ENCODE peak calls at places on chromosomes 4 and X, in five cellular contexts. A is NB4, O is ovary, H is heart left ventricle, G is stomach. P is an unnamed sample.
A peak's percentile ranks its signal among the peaks of the same experiment; 100 is the strongest.

GRCh38 chrX:20267924-20268701 is 1.4 kb upstream of the RPS6KA3 start:
- DNase-seq in A (no peak), O (peak; percentile 71), H (peak; percentile 61), G (peak; percentile 59), P (peak; percentile 60)

GRCh38 chr4:94595880-94596483 is 144.2 kb downstream of the PDLIM5 start:
- DNase-seq in A (peak; percentile 55), O (no peak), H (no peak), G (no peak), P (no peak)

GRCh38 chr4:151674804-151675290 is 86.0 kb downstream of the GATB start:
- DNase-seq in A (no peak), O (peak; percentile 80), H (peak; percentile 61), G (peak; percentile 70), P (peak; percentile 64)

GRCh38 chr4:170145120-170145519 is 55.4 kb upstream of the AADAT start:
- DNase-seq in A (no peak), O (no peak), H (no peak), G (no peak), P (no peak)

GRCh38 chrX:16958356-16958755 is 11.9 kb downstream of the REPS2 start:
- DNase-seq in A (no peak), O (no peak), H (no peak), G (no peak), P (no peak)

GRCh38 chr4:3802571-3803474 is 36.6 kb downstream of the ADRA2C start:
- DNase-seq in A (peak; percentile 83), O (no peak), H (no peak), G (no peak), P (no peak)

GRCh38 chr4:115145393-115146160 is 32.2 kb upstream of the NDST4 start:
- DNase-seq in A (no peak), O (no peak), H (no peak), G (peak; percentile 33), P (no peak)

GRCh38 chr4:6875431-6875831 is 34.2 kb upstream of the TBC1D14 start:
- DNase-seq in A (peak; percentile 100), O (no peak), H (peak; percentile 70), G (no peak), P (no peak)

GRCh38 chr4:19134685-19135084 is 1113.1 kb upstream of the LCORL start:
- DNase-seq in A (no peak), O (no peak), H (no peak), G (no peak), P (no peak)

GRCh38 chrX:21408324-21408723 is 34.1 kb downstream of the CNKSR2 start:
- DNase-seq in A (no peak), O (no peak), H (no peak), G (no peak), P (no peak)

GRCh38 chr4:140876597-140877364 is 120.6 kb upstream of the TBC1D9 start:
- DNase-seq in A (no peak), O (no peak), H (no peak), G (no peak), P (no peak)

GRCh38 chr4:94508256-94508655 is 56.5 kb downstream of the PDLIM5 start:
- DNase-seq in A (no peak), O (no peak), H (no peak), G (no peak), P (no peak)

GRCh38 chrX:139058831-139059495 is 347.4 kb upstream of the FGF13 start:
- DNase-seq in A (no peak), O (no peak), H (no peak), G (no peak), P (no peak)

GRCh38 chr4:109733728-109734127 is 3.9 kb upstream of the PLA2G12A start:
- DNase-seq in A (no peak), O (no peak), H (no peak), G (no peak), P (no peak)

GRCh38 chr4:109729155-109729562 is 711 bp downstream of the PLA2G12A start:
- DNase-seq in A (peak; percentile 43), O (no peak), H (no peak), G (no peak), P (no peak)

GRCh38 chr4:109730294-109731051 is 603 bp upstream of the PLA2G12A start:
- DNase-seq in A (no peak), O (peak; percentile 69), H (peak; percentile 58), G (peak; percentile 57), P (no peak)

GRCh38 chr4:109728385-109728784 is 1.5 kb downstream of the PLA2G12A start:
- DNase-seq in A (no peak), O (no peak), H (no peak), G (no peak), P (no peak)

GRCh38 chr4:109729563-109730293 is at the start of gene PLA2G12A:
- DNase-seq in A (peak; percentile 70), O (peak; percentile 84), H (peak; percentile 70), G (peak; percentile 94), P (peak; percentile 64)
- TF ChIP-seq POLR2A in A (peak; percentile 40), O (peak; percentile 52), H (peak; percentile 64), G (no peak), P (peak; percentile 74)

DNA sequence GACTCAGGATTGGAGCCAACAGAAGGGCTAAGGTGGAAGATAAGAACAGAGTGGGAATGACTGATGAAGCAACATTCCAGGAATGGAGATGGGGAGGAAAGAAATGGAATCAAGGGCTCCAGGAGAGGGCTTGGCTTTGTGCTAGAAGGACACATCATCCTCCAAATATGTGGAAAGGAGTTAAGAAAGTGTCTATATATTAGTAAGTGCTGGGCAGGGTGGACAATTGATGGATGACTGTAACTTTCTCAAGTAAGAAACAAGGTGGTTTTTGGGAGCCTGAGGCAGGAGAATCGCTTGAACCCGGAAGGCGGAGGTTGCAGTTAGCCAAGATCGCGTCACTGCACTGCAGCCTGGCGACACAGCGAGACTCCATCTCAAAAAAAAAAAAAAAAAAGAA is 71.6 kb upstream of the NFKB1 start:
- DNase-seq in A (no peak), O (no peak), H (no peak), G (no peak), P (no peak)
- H3K4me3 ChIP-seq in A (no peak overlapping the region), O (no peak overlapping the region), H (no peak overlapping the region), G (no peak overlapping the region), P (no peak overlapping the region)

GRCh38 chr4:184389978-184390518 is 84.3 kb downstream of the IRF2 start:
- DNase-seq in A (no peak), O (no peak), H (no peak), G (no peak), P (no peak)
- TF ChIP-seq POLR2A in A (no peak), O (no peak), H (no peak), G (no peak), P (no peak)

GRCh38 chr4:30959781-30960485 is 239.8 kb downstream of the PCDH7 start:
- DNase-seq in A (no peak), O (no peak), H (no peak), G (no peak), P (no peak)

GRCh38 chr4:30953799-30954198 is 233.6 kb downstream of the PCDH7 start:
- DNase-seq in A (no peak), O (no peak), H (no peak), G (no peak), P (no peak)

GRCh38 chr4:30952526-30953219 is 232.5 kb downstream of the PCDH7 start:
- DNase-seq in A (no peak), O (no peak), H (no peak), G (no peak), P (no peak)

DNA sequence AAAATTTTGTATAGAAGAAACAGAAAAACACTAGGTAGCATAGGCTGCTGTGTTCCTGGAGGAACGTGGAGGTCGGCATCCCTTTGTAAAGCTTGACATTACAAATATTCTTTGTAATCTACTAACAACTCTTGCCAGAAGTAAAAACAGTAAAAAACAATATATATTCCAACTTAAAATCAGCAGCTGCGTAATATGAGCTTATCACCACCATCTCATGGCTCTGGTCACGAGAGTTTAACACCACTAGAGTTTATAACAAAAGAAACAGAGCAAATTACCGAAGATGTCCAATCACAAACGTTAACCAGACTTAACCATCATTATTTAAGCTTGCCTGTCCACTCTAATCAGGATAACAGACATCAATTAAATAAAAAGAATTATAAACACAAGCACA is 236.7 kb downstream of the PCDH7 start:
- DNase-seq in A (no peak), O (no peak), H (no peak), G (no peak), P (no peak)
- H3K4me3 ChIP-seq in A (no peak overlapping the region), O (no peak overlapping the region), H (no peak overlapping the region), G (no peak overlapping the region), P (no peak overlapping the region)

GRCh38 chr4:156503119-156503518 is 468.5 kb downstream of the PDGFC start:
- DNase-seq in A (no peak), O (no peak), H (no peak), G (no peak), P (no peak)
- TF ChIP-seq POLR2A in A (no peak), O (no peak), H (no peak), G (no peak), P (no peak)

GRCh38 chr4:8893227-8893623 is 21.6 kb upstream of the HMX1 start:
- DNase-seq in A (no peak), O (no peak), H (no peak), G (no peak), P (no peak)

GRCh38 chr4:8892556-8893226 is 21.1 kb upstream of the HMX1 start:
- DNase-seq in A (no peak), O (no peak), H (no peak), G (no peak), P (no peak)

GRCh38 chr4:8891255-8891645 is 19.6 kb upstream of the HMX1 start:
- DNase-seq in A (no peak), O (no peak), H (no peak), G (no peak), P (no peak)

GRCh38 chr4:8893624-8894423 is 22.2 kb upstream of the HMX1 start:
- DNase-seq in A (no peak), O (no peak), H (no peak), G (no peak), P (no peak)

GRCh38 chr4:8891646-8892555 is 20.3 kb upstream of the HMX1 start:
- DNase-seq in A (no peak), O (no peak), H (no peak), G (no peak), P (no peak)
- H3K4me3 ChIP-seq in A (no peak overlapping the region), O (no peak overlapping the region), H (no peak overlapping the region), G (no peak overlapping the region), P (no peak overlapping the region)

GRCh38 chr4:67550491-67551256 is 5.4 kb upstream of the CENPC start:
- DNase-seq in A (no peak), O (no peak), H (no peak), G (no peak), P (no peak)
- TF ChIP-seq POLR2A in A (no peak), O (no peak), H (no peak), G (no peak), P (no peak)

GRCh38 chr4:86388252-86388651 is 28.4 kb upstream of the MAPK10 start:
- DNase-seq in A (no peak), O (no peak), H (no peak), G (no peak), P (no peak)
- H3K4me3 ChIP-seq in A (no peak overlapping the region), O (no peak overlapping the region), H (no peak overlapping the region), G (no peak overlapping the region), P (no peak overlapping the region)

DNA sequence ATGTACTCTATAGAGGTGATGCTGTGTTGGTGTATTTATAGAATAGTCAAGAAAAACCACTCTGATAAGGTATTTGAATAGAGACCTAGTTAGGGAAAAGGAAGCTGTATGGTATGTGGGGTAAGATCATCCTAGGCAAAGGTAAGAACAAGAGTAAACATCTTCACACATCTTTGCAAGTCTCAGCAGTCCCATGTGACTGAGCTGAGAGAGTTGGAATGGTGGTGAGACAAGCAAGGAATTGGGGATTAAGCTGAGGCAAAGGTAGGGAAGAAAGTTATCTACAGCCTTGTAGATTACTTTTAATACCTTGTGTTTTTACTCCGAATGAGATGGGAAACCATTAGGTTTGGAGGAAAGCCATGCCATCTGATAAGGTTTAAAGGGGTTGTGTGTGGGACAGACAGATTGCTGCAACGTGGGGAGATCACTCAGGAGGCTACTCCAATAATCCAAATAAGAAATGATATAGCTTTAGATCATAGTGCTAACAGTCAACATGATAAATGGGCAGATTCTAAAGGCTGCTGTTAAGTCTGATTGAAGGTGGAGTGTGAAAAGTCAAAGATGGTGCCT is 31.7 kb upstream of the MANBA start:
- DNase-seq in A (no peak), O (no peak), H (no peak), G (no peak), P (no peak)
- TF ChIP-seq POLR2A in A (no peak), O (no peak), H (no peak), G (no peak), P (no peak)